ENCODE peak calls at places on chromosomes 5 and 9, in ten cellular contexts. One of them, this sample, is unnamed.

GRCh38 chr9:6680797-6681146 is 35.2 kb upstream of the GLDC start:
- DNase-seq in body of pancreas: no peak
- DNase-seq in mesenchymal stem cell: peak; percentile 76
- DNase-seq in fibroblast of mammary gland: peak; percentile 26
- DNase-seq in adipocyte: peak; percentile 62
- DNase-seq in ovary: no peak
- DNase-seq in AG10803: peak; percentile 35
- DNase-seq in stomach: peak; percentile 63
- DNase-seq in bronchial epithelial cell: no peak
- DNase-seq in naive thymus-derived CD4-positive, alpha-beta T cell: no peak
- DNase-seq in this sample: no peak

GRCh38 chr5:123520677-123521247 is 8.8 kb downstream of the CSNK1G3 start:
- DNase-seq in body of pancreas: no peak
- DNase-seq in mesenchymal stem cell: no peak
- DNase-seq in fibroblast of mammary gland: no peak
- DNase-seq in adipocyte: no peak
- DNase-seq in ovary: no peak
- DNase-seq in AG10803: no peak
- DNase-seq in stomach: no peak
- DNase-seq in bronchial epithelial cell: no peak
- DNase-seq in naive thymus-derived CD4-positive, alpha-beta T cell: no peak
- DNase-seq in this sample: no peak

GRCh38 chr5:93404246-93404645 is 176.8 kb downstream of the NR2F1-AS1 start:
- DNase-seq in body of pancreas: no peak
- DNase-seq in mesenchymal stem cell: peak; percentile 56
- DNase-seq in fibroblast of mammary gland: peak; percentile 11
- DNase-seq in adipocyte: peak; percentile 39
- DNase-seq in ovary: no peak
- DNase-seq in AG10803: no peak
- DNase-seq in stomach: no peak
- DNase-seq in bronchial epithelial cell: no peak
- DNase-seq in naive thymus-derived CD4-positive, alpha-beta T cell: no peak
- DNase-seq in this sample: no peak

GRCh38 chr9:73132034-73132776 is 19.5 kb upstream of the ANXA1 start:
- DNase-seq in body of pancreas: peak; percentile 57
- DNase-seq in mesenchymal stem cell: peak; percentile 95
- DNase-seq in fibroblast of mammary gland: peak; percentile 79
- DNase-seq in adipocyte: peak; percentile 91
- DNase-seq in ovary: peak; percentile 66
- DNase-seq in AG10803: peak; percentile 85
- DNase-seq in stomach: peak; percentile 61
- DNase-seq in bronchial epithelial cell: peak; percentile 97
- DNase-seq in naive thymus-derived CD4-positive, alpha-beta T cell: peak; percentile 85
- DNase-seq in this sample: peak; percentile 83

GRCh38 chr5:127229185-127229889 is 61.3 kb upstream of the MEGF10 start:
- DNase-seq in body of pancreas: peak; percentile 45
- DNase-seq in mesenchymal stem cell: peak; percentile 30
- DNase-seq in fibroblast of mammary gland: peak; percentile 11
- DNase-seq in adipocyte: peak; percentile 62
- DNase-seq in ovary: peak; percentile 32
- DNase-seq in AG10803: peak; percentile 12
- DNase-seq in stomach: peak; percentile 61
- DNase-seq in bronchial epithelial cell: no peak
- DNase-seq in naive thymus-derived CD4-positive, alpha-beta T cell: peak; percentile 49
- DNase-seq in this sample: peak; percentile 69

GRCh38 chr9:104028827-104029226 is 65.3 kb upstream of the SMC2 start:
- DNase-seq in body of pancreas: no peak
- DNase-seq in mesenchymal stem cell: no peak
- DNase-seq in fibroblast of mammary gland: no peak
- DNase-seq in adipocyte: no peak
- DNase-seq in ovary: no peak
- DNase-seq in AG10803: no peak
- DNase-seq in stomach: no peak
- DNase-seq in bronchial epithelial cell: no peak
- DNase-seq in naive thymus-derived CD4-positive, alpha-beta T cell: no peak
- DNase-seq in this sample: no peak

GRCh38 chr9:108217601-108218190 is 638.1 kb downstream of the ACTL7B start:
- DNase-seq in body of pancreas: no peak
- DNase-seq in mesenchymal stem cell: no peak
- DNase-seq in fibroblast of mammary gland: peak; percentile 70
- DNase-seq in adipocyte: no peak
- DNase-seq in ovary: no peak
- DNase-seq in AG10803: peak; percentile 27
- DNase-seq in stomach: no peak
- DNase-seq in bronchial epithelial cell: no peak
- DNase-seq in naive thymus-derived CD4-positive, alpha-beta T cell: no peak
- DNase-seq in this sample: no peak

GRCh38 chr5:82388186-82388585 is 110.0 kb upstream of the RPS23 start:
- DNase-seq in body of pancreas: no peak
- DNase-seq in mesenchymal stem cell: peak; percentile 60
- DNase-seq in fibroblast of mammary gland: no peak
- DNase-seq in adipocyte: peak; percentile 67
- DNase-seq in ovary: no peak
- DNase-seq in AG10803: peak; percentile 82
- DNase-seq in stomach: no peak
- DNase-seq in bronchial epithelial cell: no peak
- DNase-seq in naive thymus-derived CD4-positive, alpha-beta T cell: no peak
- DNase-seq in this sample: no peak

GRCh38 chr5:121313886-121314285 is 537.8 kb upstream of the FTMT start:
- DNase-seq in body of pancreas: no peak
- DNase-seq in mesenchymal stem cell: no peak
- DNase-seq in fibroblast of mammary gland: no peak
- DNase-seq in adipocyte: no peak
- DNase-seq in ovary: no peak
- DNase-seq in AG10803: no peak
- DNase-seq in stomach: no peak
- DNase-seq in bronchial epithelial cell: no peak
- DNase-seq in naive thymus-derived CD4-positive, alpha-beta T cell: no peak
- DNase-seq in this sample: no peak

GRCh38 chr9:98010450-98010849 is 27.3 kb downstream of the ANP32B start:
- DNase-seq in body of pancreas: no peak
- DNase-seq in mesenchymal stem cell: peak; percentile 13
- DNase-seq in fibroblast of mammary gland: peak; percentile 67
- DNase-seq in adipocyte: no peak
- DNase-seq in ovary: no peak
- DNase-seq in AG10803: no peak
- DNase-seq in stomach: no peak
- DNase-seq in bronchial epithelial cell: peak; percentile 91
- DNase-seq in naive thymus-derived CD4-positive, alpha-beta T cell: no peak
- DNase-seq in this sample: no peak

GRCh38 chr5:83688321-83688720 is 32.3 kb downstream of the HAPLN1 start:
- DNase-seq in body of pancreas: no peak
- DNase-seq in mesenchymal stem cell: no peak
- DNase-seq in fibroblast of mammary gland: no peak
- DNase-seq in adipocyte: no peak
- DNase-seq in ovary: no peak
- DNase-seq in AG10803: peak; percentile 68
- DNase-seq in stomach: no peak
- DNase-seq in bronchial epithelial cell: no peak
- DNase-seq in naive thymus-derived CD4-positive, alpha-beta T cell: no peak
- DNase-seq in this sample: no peak

GRCh38 chr5:3531320-3531986 is 64.2 kb upstream of the IRX1 start:
- DNase-seq in body of pancreas: no peak
- DNase-seq in mesenchymal stem cell: no peak
- DNase-seq in fibroblast of mammary gland: no peak
- DNase-seq in adipocyte: no peak
- DNase-seq in ovary: no peak
- DNase-seq in AG10803: no peak
- DNase-seq in stomach: no peak
- DNase-seq in bronchial epithelial cell: no peak
- DNase-seq in naive thymus-derived CD4-positive, alpha-beta T cell: no peak
- DNase-seq in this sample: no peak

GRCh38 chr5:141326088-141326854 is 4.0 kb upstream of the PCDHGA1 start:
- DNase-seq in body of pancreas: peak; percentile 28
- DNase-seq in mesenchymal stem cell: peak; percentile 35
- DNase-seq in fibroblast of mammary gland: peak; percentile 71
- DNase-seq in adipocyte: peak; percentile 81
- DNase-seq in ovary: peak; percentile 37
- DNase-seq in AG10803: peak; percentile 73
- DNase-seq in stomach: peak; percentile 32
- DNase-seq in bronchial epithelial cell: peak; percentile 53
- DNase-seq in naive thymus-derived CD4-positive, alpha-beta T cell: peak; percentile 50
- DNase-seq in this sample: no peak

GRCh38 chr9:136762915-136763648 is 1.2 kb downstream of the LCN15 start:
- DNase-seq in body of pancreas: peak; percentile 19
- DNase-seq in mesenchymal stem cell: peak; percentile 31
- DNase-seq in fibroblast of mammary gland: peak; percentile 17
- DNase-seq in adipocyte: peak; percentile 35
- DNase-seq in ovary: peak; percentile 49
- DNase-seq in AG10803: no peak
- DNase-seq in stomach: peak; percentile 56
- DNase-seq in bronchial epithelial cell: no peak
- DNase-seq in naive thymus-derived CD4-positive, alpha-beta T cell: no peak
- DNase-seq in this sample: no peak

GRCh38 chr5:82421119-82421518 is 143.0 kb upstream of the RPS23 start:
- DNase-seq in body of pancreas: no peak
- DNase-seq in mesenchymal stem cell: peak; percentile 55
- DNase-seq in fibroblast of mammary gland: peak; percentile 92
- DNase-seq in adipocyte: peak; percentile 60
- DNase-seq in ovary: no peak
- DNase-seq in AG10803: peak; percentile 83
- DNase-seq in stomach: no peak
- DNase-seq in bronchial epithelial cell: peak; percentile 99
- DNase-seq in naive thymus-derived CD4-positive, alpha-beta T cell: no peak
- DNase-seq in this sample: no peak

DNA sequence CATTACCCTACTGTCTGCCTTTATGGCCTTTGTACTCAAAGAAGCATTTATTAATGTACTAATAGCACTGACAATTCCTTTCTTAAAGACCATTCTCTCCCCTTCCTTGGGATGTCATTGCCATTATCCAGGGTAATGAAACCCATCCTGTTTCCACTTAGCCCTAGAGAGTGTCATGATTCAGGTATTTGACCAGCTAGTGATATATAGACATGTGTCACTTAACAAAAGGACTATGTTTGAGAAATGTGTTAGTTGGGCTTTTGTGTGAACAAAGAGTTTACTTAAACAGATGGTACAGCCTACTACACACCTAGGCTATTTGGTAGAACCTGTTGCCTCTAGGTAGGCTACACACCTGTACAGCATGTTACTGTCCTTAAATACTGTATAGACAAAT is 2.0 kb downstream of the ATP6V0E1 start:
- DNase-seq in body of pancreas: no peak
- DNase-seq in mesenchymal stem cell: no peak
- DNase-seq in fibroblast of mammary gland: no peak
- DNase-seq in adipocyte: no peak
- DNase-seq in ovary: no peak
- DNase-seq in AG10803: no peak
- DNase-seq in stomach: no peak
- DNase-seq in bronchial epithelial cell: peak; percentile 13
- DNase-seq in naive thymus-derived CD4-positive, alpha-beta T cell: no peak
- DNase-seq in this sample: no peak
- H3K4me3 ChIP-seq in body of pancreas: no peak overlapping the region
- H3K4me3 ChIP-seq in mesenchymal stem cell: no peak overlapping the region
- H3K4me3 ChIP-seq in fibroblast of mammary gland: no peak overlapping the region
- H3K4me3 ChIP-seq in adipocyte: peak overlapping the region; percentile 97
- H3K4me3 ChIP-seq in ovary: no peak overlapping the region
- H3K4me3 ChIP-seq in AG10803: no peak overlapping the region
- H3K4me3 ChIP-seq in stomach: peak overlapping the region; percentile 90
- H3K4me3 ChIP-seq in bronchial epithelial cell: no peak overlapping the region
- H3K4me3 ChIP-seq in naive thymus-derived CD4-positive, alpha-beta T cell: no peak overlapping the region
- H3K4me3 ChIP-seq in this sample: no peak overlapping the region

GRCh38 chr5:98275980-98276379 is 497.5 kb upstream of the RGMB start:
- DNase-seq in body of pancreas: no peak
- DNase-seq in mesenchymal stem cell: no peak
- DNase-seq in fibroblast of mammary gland: no peak
- DNase-seq in adipocyte: no peak
- DNase-seq in ovary: no peak
- DNase-seq in AG10803: no peak
- DNase-seq in stomach: no peak
- DNase-seq in bronchial epithelial cell: no peak
- DNase-seq in naive thymus-derived CD4-positive, alpha-beta T cell: no peak
- DNase-seq in this sample: no peak
- H3K4me3 ChIP-seq in body of pancreas: no peak overlapping the region
- H3K4me3 ChIP-seq in mesenchymal stem cell: no peak overlapping the region
- H3K4me3 ChIP-seq in fibroblast of mammary gland: no peak overlapping the region
- H3K4me3 ChIP-seq in adipocyte: no peak overlapping the region
- H3K4me3 ChIP-seq in ovary: no peak overlapping the region
- H3K4me3 ChIP-seq in AG10803: no peak overlapping the region
- H3K4me3 ChIP-seq in stomach: no peak overlapping the region
- H3K4me3 ChIP-seq in bronchial epithelial cell: no peak overlapping the region
- H3K4me3 ChIP-seq in naive thymus-derived CD4-positive, alpha-beta T cell: no peak overlapping the region
- H3K4me3 ChIP-seq in this sample: no peak overlapping the region

GRCh38 chr5:117856706-117857105 is 1131.6 kb downstream of the DTWD2 start:
- DNase-seq in body of pancreas: no peak
- DNase-seq in mesenchymal stem cell: no peak
- DNase-seq in fibroblast of mammary gland: no peak
- DNase-seq in adipocyte: no peak
- DNase-seq in ovary: no peak
- DNase-seq in AG10803: no peak
- DNase-seq in stomach: no peak
- DNase-seq in bronchial epithelial cell: no peak
- DNase-seq in naive thymus-derived CD4-positive, alpha-beta T cell: no peak
- DNase-seq in this sample: no peak
- H3K4me3 ChIP-seq in body of pancreas: no peak overlapping the region
- H3K4me3 ChIP-seq in mesenchymal stem cell: no peak overlapping the region
- H3K4me3 ChIP-seq in fibroblast of mammary gland: no peak overlapping the region
- H3K4me3 ChIP-seq in adipocyte: no peak overlapping the region
- H3K4me3 ChIP-seq in ovary: no peak overlapping the region
- H3K4me3 ChIP-seq in AG10803: no peak overlapping the region
- H3K4me3 ChIP-seq in stomach: no peak overlapping the region
- H3K4me3 ChIP-seq in bronchial epithelial cell: no peak overlapping the region
- H3K4me3 ChIP-seq in naive thymus-derived CD4-positive, alpha-beta T cell: no peak overlapping the region
- H3K4me3 ChIP-seq in this sample: no peak overlapping the region

GRCh38 chr5:175682664-175683063 is 24.8 kb downstream of the HRH2 start:
- DNase-seq in body of pancreas: no peak
- DNase-seq in mesenchymal stem cell: no peak
- DNase-seq in fibroblast of mammary gland: no peak
- DNase-seq in adipocyte: no peak
- DNase-seq in ovary: no peak
- DNase-seq in AG10803: no peak
- DNase-seq in stomach: no peak
- DNase-seq in bronchial epithelial cell: no peak
- DNase-seq in naive thymus-derived CD4-positive, alpha-beta T cell: no peak
- DNase-seq in this sample: no peak

GRCh38 chr5:175684931-175685330 is 27.1 kb downstream of the HRH2 start:
- DNase-seq in body of pancreas: no peak
- DNase-seq in mesenchymal stem cell: no peak
- DNase-seq in fibroblast of mammary gland: no peak
- DNase-seq in adipocyte: no peak
- DNase-seq in ovary: no peak
- DNase-seq in AG10803: no peak
- DNase-seq in stomach: no peak
- DNase-seq in bronchial epithelial cell: no peak
- DNase-seq in naive thymus-derived CD4-positive, alpha-beta T cell: no peak
- DNase-seq in this sample: no peak

GRCh38 chr5:175683231-175683630 is 25.4 kb downstream of the HRH2 start:
- DNase-seq in body of pancreas: no peak
- DNase-seq in mesenchymal stem cell: no peak
- DNase-seq in fibroblast of mammary gland: no peak
- DNase-seq in adipocyte: no peak
- DNase-seq in ovary: no peak
- DNase-seq in AG10803: no peak
- DNase-seq in stomach: no peak
- DNase-seq in bronchial epithelial cell: no peak
- DNase-seq in naive thymus-derived CD4-positive, alpha-beta T cell: no peak
- DNase-seq in this sample: no peak

GRCh38 chr5:175685701-175686350 is 28.0 kb downstream of the HRH2 start:
- DNase-seq in body of pancreas: no peak
- DNase-seq in mesenchymal stem cell: no peak
- DNase-seq in fibroblast of mammary gland: no peak
- DNase-seq in adipocyte: no peak
- DNase-seq in ovary: no peak
- DNase-seq in AG10803: no peak
- DNase-seq in stomach: no peak
- DNase-seq in bronchial epithelial cell: no peak
- DNase-seq in naive thymus-derived CD4-positive, alpha-beta T cell: no peak
- DNase-seq in this sample: no peak

GRCh38 chr5:175683921-175684320 is 26.1 kb downstream of the HRH2 start:
- DNase-seq in body of pancreas: no peak
- DNase-seq in mesenchymal stem cell: no peak
- DNase-seq in fibroblast of mammary gland: no peak
- DNase-seq in adipocyte: no peak
- DNase-seq in ovary: no peak
- DNase-seq in AG10803: no peak
- DNase-seq in stomach: no peak
- DNase-seq in bronchial epithelial cell: no peak
- DNase-seq in naive thymus-derived CD4-positive, alpha-beta T cell: no peak
- DNase-seq in this sample: no peak
- H3K4me3 ChIP-seq in body of pancreas: no peak overlapping the region
- H3K4me3 ChIP-seq in mesenchymal stem cell: no peak overlapping the region
- H3K4me3 ChIP-seq in fibroblast of mammary gland: no peak overlapping the region
- H3K4me3 ChIP-seq in adipocyte: no peak overlapping the region
- H3K4me3 ChIP-seq in ovary: no peak overlapping the region
- H3K4me3 ChIP-seq in AG10803: no peak overlapping the region
- H3K4me3 ChIP-seq in stomach: no peak overlapping the region
- H3K4me3 ChIP-seq in bronchial epithelial cell: no peak overlapping the region
- H3K4me3 ChIP-seq in naive thymus-derived CD4-positive, alpha-beta T cell: no peak overlapping the region
- H3K4me3 ChIP-seq in this sample: no peak overlapping the region

This sample was measured in right atrium auricular region.